ENCODE peak calls at places on chromosomes 1 and 21, in ten cellular contexts. One of them, this sample, is unnamed.

GRCh38 chr1:93567255-93567918 is 114.2 kb downstream of the BCAR3 start:
- DNase-seq in transverse colon: no peak
- DNase-seq in A549: peak
- DNase-seq in esophagus squamous epithelium: no peak
- DNase-seq in uterus: peak
- DNase-seq in prostate gland: no peak
- DNase-seq in IMR-90: peak
- DNase-seq in endothelial cell of umbilical vein: peak
- DNase-seq in heart left ventricle: no peak
- DNase-seq in HCT116: no peak
- DNase-seq in this sample: peak

GRCh38 chr1:65105596-65105995 is 42.4 kb upstream of the AK4 start:
- DNase-seq in transverse colon: no peak
- DNase-seq in A549: no peak
- DNase-seq in esophagus squamous epithelium: no peak
- DNase-seq in uterus: no peak
- DNase-seq in prostate gland: no peak
- DNase-seq in IMR-90: no peak
- DNase-seq in endothelial cell of umbilical vein: no peak
- DNase-seq in heart left ventricle: no peak
- DNase-seq in HCT116: no peak
- DNase-seq in this sample: no peak

GRCh38 chr21:31098576-31099005 is 60.3 kb upstream of the KRTAP19-8 start:
- DNase-seq in transverse colon: peak
- DNase-seq in A549: peak
- DNase-seq in esophagus squamous epithelium: no peak
- DNase-seq in uterus: peak
- DNase-seq in prostate gland: peak
- DNase-seq in IMR-90: peak
- DNase-seq in endothelial cell of umbilical vein: peak
- DNase-seq in heart left ventricle: peak
- DNase-seq in HCT116: peak
- DNase-seq in this sample: peak

GRCh38 chr1:206911064-206911663 is 10.6 kb downstream of the FCMR start:
- DNase-seq in transverse colon: no peak
- DNase-seq in A549: peak
- DNase-seq in esophagus squamous epithelium: no peak
- DNase-seq in uterus: no peak
- DNase-seq in prostate gland: peak
- DNase-seq in IMR-90: peak
- DNase-seq in endothelial cell of umbilical vein: peak
- DNase-seq in heart left ventricle: no peak
- DNase-seq in HCT116: no peak
- DNase-seq in this sample: no peak

GRCh38 chr1:36151133-36151844 is 2.0 kb upstream of the TRAPPC3 start:
- DNase-seq in transverse colon: no peak
- DNase-seq in A549: no peak
- DNase-seq in esophagus squamous epithelium: no peak
- DNase-seq in uterus: no peak
- DNase-seq in prostate gland: no peak
- DNase-seq in IMR-90: no peak
- DNase-seq in endothelial cell of umbilical vein: no peak
- DNase-seq in heart left ventricle: no peak
- DNase-seq in HCT116: no peak
- DNase-seq in this sample: no peak

GRCh38 chr1:224377676-224378006 is 21.0 kb downstream of the CNIH4 start:
- DNase-seq in transverse colon: no peak
- DNase-seq in A549: no peak
- DNase-seq in esophagus squamous epithelium: no peak
- DNase-seq in uterus: no peak
- DNase-seq in prostate gland: no peak
- DNase-seq in IMR-90: peak
- DNase-seq in endothelial cell of umbilical vein: no peak
- DNase-seq in heart left ventricle: no peak
- DNase-seq in HCT116: no peak
- DNase-seq in this sample: peak

GRCh38 chr21:15141236-15141970 is 76.6 kb upstream of the NRIP1 start:
- DNase-seq in transverse colon: peak
- DNase-seq in A549: peak
- DNase-seq in esophagus squamous epithelium: no peak
- DNase-seq in uterus: no peak
- DNase-seq in prostate gland: no peak
- DNase-seq in IMR-90: no peak
- DNase-seq in endothelial cell of umbilical vein: no peak
- DNase-seq in heart left ventricle: no peak
- DNase-seq in HCT116: no peak
- DNase-seq in this sample: no peak

GRCh38 chr1:45926302-45926701 is 122.9 kb downstream of the MAST2 start:
- DNase-seq in transverse colon: no peak
- DNase-seq in A549: no peak
- DNase-seq in esophagus squamous epithelium: no peak
- DNase-seq in uterus: no peak
- DNase-seq in prostate gland: no peak
- DNase-seq in IMR-90: no peak
- DNase-seq in endothelial cell of umbilical vein: no peak
- DNase-seq in heart left ventricle: no peak
- DNase-seq in HCT116: no peak
- DNase-seq in this sample: no peak

GRCh38 chr1:205335692-205336091 is 14.1 kb upstream of the NUAK2 start:
- DNase-seq in transverse colon: peak
- DNase-seq in A549: peak
- DNase-seq in esophagus squamous epithelium: no peak
- DNase-seq in uterus: peak
- DNase-seq in prostate gland: peak
- DNase-seq in IMR-90: peak
- DNase-seq in endothelial cell of umbilical vein: peak
- DNase-seq in heart left ventricle: peak
- DNase-seq in HCT116: peak
- DNase-seq in this sample: peak

GRCh38 chr1:211698161-211699026 is 23.0 kb upstream of the NEK2 start:
- DNase-seq in transverse colon: peak
- DNase-seq in A549: peak
- DNase-seq in esophagus squamous epithelium: peak
- DNase-seq in uterus: peak
- DNase-seq in prostate gland: peak
- DNase-seq in IMR-90: peak
- DNase-seq in endothelial cell of umbilical vein: peak
- DNase-seq in heart left ventricle: peak
- DNase-seq in HCT116: peak
- DNase-seq in this sample: peak

GRCh38 chr21:16551101-16551695 is 821.4 kb downstream of the USP25 start:
- DNase-seq in transverse colon: no peak
- DNase-seq in A549: no peak
- DNase-seq in esophagus squamous epithelium: no peak
- DNase-seq in uterus: no peak
- DNase-seq in prostate gland: no peak
- DNase-seq in IMR-90: no peak
- DNase-seq in endothelial cell of umbilical vein: peak
- DNase-seq in heart left ventricle: no peak
- DNase-seq in HCT116: no peak
- DNase-seq in this sample: no peak

GRCh38 chr1:84255586-84255985 is 45.9 kb upstream of the SAMD13 start:
- DNase-seq in transverse colon: no peak
- DNase-seq in A549: no peak
- DNase-seq in esophagus squamous epithelium: no peak
- DNase-seq in uterus: no peak
- DNase-seq in prostate gland: no peak
- DNase-seq in IMR-90: no peak
- DNase-seq in endothelial cell of umbilical vein: no peak
- DNase-seq in heart left ventricle: no peak
- DNase-seq in HCT116: no peak
- DNase-seq in this sample: no peak

GRCh38 chr1:36942093-36942492 is 92.2 kb downstream of the GRIK3 start:
- DNase-seq in transverse colon: no peak
- DNase-seq in A549: no peak
- DNase-seq in esophagus squamous epithelium: no peak
- DNase-seq in uterus: no peak
- DNase-seq in prostate gland: no peak
- DNase-seq in IMR-90: no peak
- DNase-seq in endothelial cell of umbilical vein: no peak
- DNase-seq in heart left ventricle: no peak
- DNase-seq in HCT116: no peak
- DNase-seq in this sample: no peak

GRCh38 chr1:11880911-11881748 is 22.4 kb upstream of the NPPB start:
- DNase-seq in transverse colon: no peak
- DNase-seq in A549: no peak
- DNase-seq in esophagus squamous epithelium: no peak
- DNase-seq in uterus: no peak
- DNase-seq in prostate gland: no peak
- DNase-seq in IMR-90: no peak
- DNase-seq in endothelial cell of umbilical vein: no peak
- DNase-seq in heart left ventricle: peak
- DNase-seq in HCT116: no peak
- DNase-seq in this sample: no peak

GRCh38 chr1:72845342-72845741 is 563.0 kb upstream of the NEGR1 start:
- DNase-seq in transverse colon: no peak
- DNase-seq in A549: peak
- DNase-seq in esophagus squamous epithelium: no peak
- DNase-seq in uterus: no peak
- DNase-seq in prostate gland: no peak
- DNase-seq in IMR-90: no peak
- DNase-seq in endothelial cell of umbilical vein: peak
- DNase-seq in heart left ventricle: no peak
- DNase-seq in HCT116: no peak
- DNase-seq in this sample: no peak

GRCh38 chr21:14484188-14485009 is 61.7 kb downstream of the SAMSN1 start:
- DNase-seq in transverse colon: no peak
- DNase-seq in A549: no peak
- DNase-seq in esophagus squamous epithelium: no peak
- DNase-seq in uterus: no peak
- DNase-seq in prostate gland: no peak
- DNase-seq in IMR-90: no peak
- DNase-seq in endothelial cell of umbilical vein: no peak
- DNase-seq in heart left ventricle: no peak
- DNase-seq in HCT116: no peak
- DNase-seq in this sample: no peak

GRCh38 chr1:114671011-114671938 is 1.4 kb upstream of the DENND2C start:
- DNase-seq in transverse colon: no peak
- DNase-seq in A549: peak
- DNase-seq in esophagus squamous epithelium: no peak
- DNase-seq in uterus: no peak
- DNase-seq in prostate gland: no peak
- DNase-seq in IMR-90: peak
- DNase-seq in endothelial cell of umbilical vein: peak
- DNase-seq in heart left ventricle: no peak
- DNase-seq in HCT116: no peak
- DNase-seq in this sample: no peak

GRCh38 chr1:151340870-151341754 is 5.9 kb downstream of the RFX5 start:
- DNase-seq in transverse colon: peak
- DNase-seq in A549: peak
- DNase-seq in esophagus squamous epithelium: no peak
- DNase-seq in uterus: peak
- DNase-seq in prostate gland: peak
- DNase-seq in IMR-90: peak
- DNase-seq in endothelial cell of umbilical vein: peak
- DNase-seq in heart left ventricle: peak
- DNase-seq in HCT116: peak
- DNase-seq in this sample: peak

GRCh38 chr1:201374376-201374775 is 3.1 kb downstream of the TNNT2 start:
- DNase-seq in transverse colon: no peak
- DNase-seq in A549: no peak
- DNase-seq in esophagus squamous epithelium: no peak
- DNase-seq in uterus: no peak
- DNase-seq in prostate gland: no peak
- DNase-seq in IMR-90: no peak
- DNase-seq in endothelial cell of umbilical vein: no peak
- DNase-seq in heart left ventricle: peak
- DNase-seq in HCT116: no peak
- DNase-seq in this sample: no peak

GRCh38 chr1:223770621-223771315 is 58.4 kb downstream of the CAPN2 start:
- DNase-seq in transverse colon: no peak
- DNase-seq in A549: no peak
- DNase-seq in esophagus squamous epithelium: no peak
- DNase-seq in uterus: no peak
- DNase-seq in prostate gland: no peak
- DNase-seq in IMR-90: no peak
- DNase-seq in endothelial cell of umbilical vein: peak
- DNase-seq in heart left ventricle: no peak
- DNase-seq in HCT116: no peak
- DNase-seq in this sample: no peak

GRCh38 chr1:181152892-181153633 is 64.6 kb downstream of the IER5 start:
- DNase-seq in transverse colon: peak
- DNase-seq in A549: no peak
- DNase-seq in esophagus squamous epithelium: no peak
- DNase-seq in uterus: peak
- DNase-seq in prostate gland: peak
- DNase-seq in IMR-90: peak
- DNase-seq in endothelial cell of umbilical vein: peak
- DNase-seq in heart left ventricle: peak
- DNase-seq in HCT116: no peak
- DNase-seq in this sample: no peak

GRCh38 chr1:40988280-40988679 is 8.8 kb downstream of the CTPS1 start:
- DNase-seq in transverse colon: no peak
- DNase-seq in A549: no peak
- DNase-seq in esophagus squamous epithelium: no peak
- DNase-seq in uterus: no peak
- DNase-seq in prostate gland: no peak
- DNase-seq in IMR-90: no peak
- DNase-seq in endothelial cell of umbilical vein: no peak
- DNase-seq in heart left ventricle: no peak
- DNase-seq in HCT116: no peak
- DNase-seq in this sample: no peak
- TF ChIP-seq POLR2A in transverse colon: no peak
- TF ChIP-seq POLR2A in A549: no peak
- TF ChIP-seq POLR2A in esophagus squamous epithelium: no peak
- TF ChIP-seq POLR2A in uterus: no peak
- TF ChIP-seq POLR2A in prostate gland: no peak
- TF ChIP-seq POLR2A in IMR-90: no peak
- TF ChIP-seq POLR2A in endothelial cell of umbilical vein: no peak
- TF ChIP-seq POLR2A in heart left ventricle: no peak
- TF ChIP-seq POLR2A in HCT116: no peak
- TF ChIP-seq POLR2A in this sample: no peak

GRCh38 chr1:184386271-184387068 is at the start of gene C1orf21:
- DNase-seq in transverse colon: peak
- DNase-seq in A549: peak
- DNase-seq in esophagus squamous epithelium: peak
- DNase-seq in uterus: peak
- DNase-seq in prostate gland: peak
- DNase-seq in IMR-90: peak
- DNase-seq in endothelial cell of umbilical vein: peak
- DNase-seq in heart left ventricle: peak
- DNase-seq in HCT116: peak
- DNase-seq in this sample: peak
- TF ChIP-seq POLR2A in transverse colon: peak
- TF ChIP-seq POLR2A in A549: peak
- TF ChIP-seq POLR2A in esophagus squamous epithelium: no peak
- TF ChIP-seq POLR2A in uterus: peak
- TF ChIP-seq POLR2A in prostate gland: peak
- TF ChIP-seq POLR2A in IMR-90: no peak
- TF ChIP-seq POLR2A in endothelial cell of umbilical vein: no peak
- TF ChIP-seq POLR2A in heart left ventricle: peak
- TF ChIP-seq POLR2A in HCT116: no peak
- TF ChIP-seq POLR2A in this sample: peak

GRCh38 chr1:97920832-97921571 is at the start of gene DPYD:
- DNase-seq in transverse colon: peak
- DNase-seq in A549: peak
- DNase-seq in esophagus squamous epithelium: peak
- DNase-seq in uterus: peak
- DNase-seq in prostate gland: peak
- DNase-seq in IMR-90: peak
- DNase-seq in endothelial cell of umbilical vein: peak
- DNase-seq in heart left ventricle: peak
- DNase-seq in HCT116: peak
- DNase-seq in this sample: peak
- TF ChIP-seq POLR2A in transverse colon: peak
- TF ChIP-seq POLR2A in A549: no peak
- TF ChIP-seq POLR2A in esophagus squamous epithelium: peak
- TF ChIP-seq POLR2A in uterus: peak
- TF ChIP-seq POLR2A in prostate gland: peak
- TF ChIP-seq POLR2A in IMR-90: peak
- TF ChIP-seq POLR2A in endothelial cell of umbilical vein: peak
- TF ChIP-seq POLR2A in heart left ventricle: peak
- TF ChIP-seq POLR2A in HCT116: no peak
- TF ChIP-seq POLR2A in this sample: peak

GRCh38 chr1:109426278-109427170 is at the start of gene PSMA5:
- DNase-seq in transverse colon: peak
- DNase-seq in A549: peak
- DNase-seq in esophagus squamous epithelium: peak
- DNase-seq in uterus: peak
- DNase-seq in prostate gland: peak
- DNase-seq in IMR-90: peak
- DNase-seq in endothelial cell of umbilical vein: peak
- DNase-seq in heart left ventricle: peak
- DNase-seq in HCT116: peak
- DNase-seq in this sample: peak
- TF ChIP-seq POLR2A in transverse colon: peak
- TF ChIP-seq POLR2A in A549: peak
- TF ChIP-seq POLR2A in esophagus squamous epithelium: peak
- TF ChIP-seq POLR2A in uterus: peak
- TF ChIP-seq POLR2A in prostate gland: peak
- TF ChIP-seq POLR2A in IMR-90: peak
- TF ChIP-seq POLR2A in endothelial cell of umbilical vein: peak
- TF ChIP-seq POLR2A in heart left ventricle: peak
- TF ChIP-seq POLR2A in HCT116: no peak
- TF ChIP-seq POLR2A in this sample: peak

This sample was measured in H54.